ENCODE peak calls at places on chromosomes 4 and X, in nine cellular contexts. M, P, F, U, L, O, R, J and Q are unnamed samples.

GRCh38 chrX:47420264-47420663 is 49.9 kb downstream of the ZNF157 start:
- DNase-seq in F (no peak), U (no peak), M (no peak), R (no peak), P (no peak), L (no peak), O (no peak), J (no peak), Q (no peak)

GRCh38 chrX:132955710-132956109 is 2.7 kb downstream of the HS6ST2 start:
- DNase-seq in J (no peak), U (no peak), O (no peak), P (no peak), M (no peak), R (no peak), L (no peak), F (no peak), Q (no peak)

GRCh38 chr4:128854433-128854832 is 44.9 kb downstream of the JADE1 start:
- DNase-seq in P (no peak), U (no peak), F (peak; percentile 56), J (no peak), M (no peak), O (peak; percentile 76), L (no peak), R (no peak), Q (no peak)

GRCh38 chrX:9320940-9321339 is 143.9 kb upstream of the TBL1X start:
- DNase-seq in R (no peak), L (no peak), P (no peak), J (no peak), F (peak; percentile 62), U (no peak), M (no peak), O (peak; percentile 55), Q (no peak)

GRCh38 chr4:7430368-7430964 is 4.3 kb downstream of the PSAPL1 start:
- DNase-seq in J (no peak), P (peak; percentile 80), F (no peak), U (peak; percentile 2), M (no peak), L (no peak), R (no peak), O (no peak), Q (no peak)

GRCh38 chrX:54182194-54182863 is 725 bp downstream of the FAM120C start:
- DNase-seq in U (peak; percentile 27), J (peak; percentile 43), R (peak; percentile 85), P (peak; percentile 86), F (no peak), L (peak; percentile 54), M (peak; percentile 65), O (peak; percentile 38), Q (peak; percentile 71)

GRCh38 chr4:15920723-15921591 is 17.6 kb downstream of the FGFBP1 start:
- DNase-seq in P (peak; percentile 70), O (peak; percentile 99), J (peak; percentile 31), M (peak; percentile 33), F (peak; percentile 99), U (peak; percentile 89), L (peak; percentile 63), R (peak; percentile 90), Q (no peak)

GRCh38 chrX:22247169-22247568 is 25.5 kb upstream of the CBLL2 start:
- DNase-seq in J (no peak), R (no peak), O (peak; percentile 63), F (peak; percentile 41), P (no peak), L (no peak), U (no peak), M (no peak), Q (no peak)

GRCh38 chr4:180106122-180106521 is 2137.1 kb upstream of the TENM3 start:
- DNase-seq in F (peak; percentile 23), U (no peak), J (no peak), P (no peak), M (no peak), O (peak; percentile 51), R (no peak), L (no peak), Q (no peak)

GRCh38 chrX:1435241-1435900 is 17.3 kb downstream of the ASMTL start:
- DNase-seq in U (no peak), L (peak; percentile 4), J (no peak), R (peak; percentile 37), M (no peak), P (peak; percentile 50), O (no peak), F (no peak), Q (no peak)

GRCh38 chrX:152637649-152638442 is at the start of gene GABRQ:
- DNase-seq in J (no peak), O (peak; percentile 65), P (peak; percentile 59), M (peak; percentile 53), U (peak; percentile 54), R (no peak), F (no peak), L (peak; percentile 43), Q (no peak)

GRCh38 chr4:1401409-1402020 is 4.7 kb downstream of the NKX1-1 start:
- DNase-seq in R (no peak), P (peak; percentile 58), F (no peak), J (peak; percentile 3), L (no peak), O (no peak), M (no peak), U (no peak), Q (no peak)

GRCh38 chr4:1400861-1401408 is 5.3 kb downstream of the NKX1-1 start:
- DNase-seq in L (no peak), P (peak; percentile 37), F (no peak), J (no peak), U (no peak), O (no peak), M (no peak), R (peak; percentile 40), Q (no peak)

GRCh38 chr4:1398686-1399507 is 7.3 kb downstream of the NKX1-1 start:
- DNase-seq in R (no peak), O (no peak), L (no peak), J (peak; percentile 4), M (no peak), U (no peak), P (peak; percentile 43), F (no peak), Q (peak; percentile 0)

GRCh38 chr4:1400191-1400805 is 5.9 kb downstream of the NKX1-1 start:
- DNase-seq in M (no peak), F (no peak), L (no peak), J (peak; percentile 4), U (no peak), R (no peak), P (peak; percentile 44), O (no peak), Q (no peak)

DNA sequence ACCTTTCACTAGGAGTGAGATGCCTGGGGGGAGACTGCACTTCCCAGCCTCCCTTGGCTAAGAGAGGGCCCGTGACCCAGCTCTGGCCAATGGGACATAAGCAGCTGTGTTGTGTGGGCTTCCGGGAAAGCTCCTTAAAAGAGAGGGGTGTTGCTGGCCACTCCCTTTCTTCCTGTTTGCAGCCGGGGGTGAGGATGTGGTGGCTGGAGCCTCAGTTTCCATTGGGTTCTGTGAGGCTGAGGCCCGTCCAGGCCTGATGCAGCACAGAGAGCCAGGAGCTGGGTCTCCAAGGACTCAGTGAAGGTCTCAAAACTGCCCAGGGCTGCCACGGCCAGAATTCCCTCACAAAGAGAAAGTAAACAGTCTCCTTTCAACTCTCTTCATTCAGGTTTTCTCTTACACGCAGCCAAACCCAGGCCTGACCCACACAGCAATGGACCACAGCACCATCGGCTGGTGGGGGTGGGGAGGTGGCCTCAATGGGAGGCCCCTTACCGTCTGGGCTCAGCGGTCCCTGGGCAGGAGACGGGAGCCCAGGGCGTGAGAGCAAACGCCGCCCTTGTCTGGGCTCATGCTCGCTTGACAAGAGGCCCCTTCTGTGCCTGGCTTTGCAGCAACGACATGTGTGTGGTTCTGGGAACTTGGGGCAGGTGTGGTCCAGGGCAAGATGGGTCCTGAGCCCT is 6.6 kb downstream of the NKX1-1 start:
- DNase-seq in U (no peak), P (peak; percentile 36), J (peak; percentile 4), O (no peak), L (no peak), R (no peak), M (no peak), F (no peak), Q (no peak)
- H3K4me3 ChIP-seq in U (no peak overlapping the region), P (no peak overlapping the region), J (no peak overlapping the region), O (no peak overlapping the region), L (no peak overlapping the region), R (no peak overlapping the region), M (no peak overlapping the region), F (no peak overlapping the region), Q (no peak overlapping the region)

GRCh38 chrX:137428777-137429564 is 137.0 kb upstream of the ZIC3 start:
- DNase-seq in L (no peak), O (no peak), J (no peak), P (no peak), F (no peak), M (no peak), U (no peak), R (no peak), Q (no peak)

GRCh38 chrX:137431693-137432488 is 134.0 kb upstream of the ZIC3 start:
- DNase-seq in L (no peak), M (no peak), P (no peak), R (no peak), F (no peak), J (no peak), U (no peak), O (no peak), Q (no peak)

GRCh38 chrX:137432609-137433008 is 133.3 kb upstream of the ZIC3 start:
- DNase-seq in L (no peak), J (no peak), P (no peak), U (no peak), M (no peak), O (no peak), F (no peak), R (no peak), Q (no peak)

GRCh38 chrX:137430301-137430700 is 135.6 kb upstream of the ZIC3 start:
- DNase-seq in R (no peak), J (no peak), O (no peak), L (no peak), U (no peak), F (no peak), M (no peak), P (no peak), Q (no peak)

GRCh38 chrX:137430984-137431475 is 134.9 kb upstream of the ZIC3 start:
- DNase-seq in R (no peak), L (no peak), O (no peak), F (no peak), J (no peak), U (no peak), M (no peak), P (no peak), Q (no peak)
- H3K27me3 ChIP-seq in R (no peaks in the 10 kb centered on the region), L (peaks cover 38% of the 10 kb centered on the region), O (no peaks in the 10 kb centered on the region), F (peaks cover 16% of the 10 kb centered on the region), J (peaks cover 29% of the 10 kb centered on the region), U (no peaks in the 10 kb centered on the region), M (peaks cover 38% of the 10 kb centered on the region), P (peaks cover 58% of the 10 kb centered on the region), Q (no peaks in the 10 kb centered on the region)

GRCh38 chr4:137124278-137124932 is 407.9 kb downstream of the PCDH18 start:
- DNase-seq in U (peak; percentile 53), P (no peak), M (no peak), R (no peak), O (peak; percentile 55), J (no peak), F (peak; percentile 79), L (no peak), Q (no peak)
- TF ChIP-seq CTCF in U (peak; percentile 40), P (peak; percentile 44), M (peak; percentile 28), R (peak; percentile 20), O (peak; percentile 69), J (peak; percentile 81), F (peak; percentile 79), L (peak; percentile 53), Q (peak; percentile 38)

DNA sequence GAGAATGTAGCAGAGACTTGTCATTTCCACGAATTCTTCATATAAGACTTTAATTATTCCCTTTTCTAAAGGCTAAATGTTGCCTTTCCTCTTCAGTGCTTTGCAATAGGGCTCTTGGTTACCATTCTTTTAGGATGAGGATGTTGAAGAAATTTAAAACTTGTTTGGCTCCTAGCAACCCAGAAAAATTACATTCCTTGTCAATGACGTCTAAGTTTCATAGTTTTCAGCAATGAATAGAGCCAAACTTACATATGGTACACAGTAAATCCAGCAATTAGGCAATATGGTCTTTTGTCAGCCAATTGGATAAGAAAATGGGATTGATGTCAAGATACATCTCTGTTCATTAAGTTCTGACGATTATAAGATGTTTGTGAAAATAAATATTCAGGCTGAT is 1639.6 kb upstream of the PCDH10 start:
- DNase-seq in F (peak; percentile 23), U (no peak), M (no peak), J (no peak), L (no peak), R (no peak), O (peak; percentile 45), P (no peak), Q (no peak)
- H3K4me3 ChIP-seq in F (no peak overlapping the region), U (no peak overlapping the region), M (no peak overlapping the region), J (no peak overlapping the region), L (no peak overlapping the region), R (no peak overlapping the region), O (no peak overlapping the region), P (no peak overlapping the region), Q (no peak overlapping the region)